ENCODE peak calls at places on chromosomes 16 and 17, in four cellular contexts. A is fibroblast of lung; S is CD8-positive, alpha-beta memory T cell; X is astrocyte of the cerebellum. W is an unnamed sample.

GRCh38 chr16:56722200-56722842 is 7.6 kb upstream of the NUP93 start:
- DNase-seq in S (no peak), A (no peak), X (no peak), W (no peak)

GRCh38 chr17:50564916-50565315 is 4.4 kb downstream of the CACNA1G start:
- DNase-seq in A (peak), S (no peak), X (no peak), W (no peak)

GRCh38 chr17:58991718-58992331 is 114.9 kb downstream of the TRIM37 start:
- DNase-seq in X (no peak), A (peak), S (no peak), W (no peak)

GRCh38 chr17:44074231-44074910 is 3.8 kb downstream of the G6PC3 start:
- DNase-seq in X (no peak), A (no peak), S (no peak), W (no peak)

GRCh38 chr16:77459534-77460412 is 24.9 kb upstream of the ADAMTS18 start:
- DNase-seq in A (no peak), S (no peak), X (no peak), W (no peak)

GRCh38 chr17:17103160-17103559 is 60.9 kb downstream of the MPRIP start:
- DNase-seq in S (no peak), X (no peak), A (no peak), W (no peak)

GRCh38 chr17:48294193-48294909 is 135.7 kb downstream of the SKAP1 start:
- DNase-seq in S (no peak), A (no peak), X (no peak), W (no peak)

GRCh38 chr16:83579027-83579426 is 228.8 kb upstream of the HSBP1 start:
- DNase-seq in X (no peak), S (no peak), A (no peak), W (no peak)

GRCh38 chr17:77507116-77507885 is 366.5 kb downstream of the SEC14L1 start:
- DNase-seq in A (no peak), X (no peak), S (no peak), W (no peak)

GRCh38 chr16:80536246-80536645 is 4.5 kb upstream of the DYNLRB2 start:
- DNase-seq in S (no peak), A (no peak), X (no peak), W (no peak)

GRCh38 chr16:85003076-85003475 is 8.3 kb downstream of the ZDHHC7 start:
- DNase-seq in X (no peak), A (no peak), S (no peak), W (no peak)

GRCh38 chr17:60361889-60362288 is 30.0 kb downstream of the USP32 start:
- DNase-seq in X (no peak), S (no peak), A (no peak), W (no peak)

GRCh38 chr17:43328650-43329049 is 70.1 kb upstream of the ARL4D start:
- DNase-seq in A (no peak), X (no peak), S (no peak), W (no peak)

GRCh38 chr16:28491080-28491969 is 549 bp downstream of the CLN3 start:
- DNase-seq in X (no peak), A (no peak), S (no peak), W (no peak)

GRCh38 chr16:74216319-74216718 is 80.3 kb upstream of the PSMD7 start:
- DNase-seq in S (no peak), A (peak), X (no peak), W (no peak)

GRCh38 chr16:17548825-17549224 is 78.1 kb upstream of the XYLT1 start:
- DNase-seq in A (no peak), S (no peak), X (no peak), W (no peak)

GRCh38 chr17:63699638-63700527 is at the start of gene LIMD2:
- DNase-seq in X (no peak), A (peak), S (peak), W (no peak)

GRCh38 chr17:21466550-21466949 is 90.4 kb downstream of the KCNJ12 start:
- DNase-seq in A (no peak), X (no peak), S (no peak), W (no peak)

GRCh38 chr16:75733305-75734141 is 7.2 kb upstream of the CPHXL start:
- DNase-seq in A (peak), X (peak), S (no peak), W (peak)

GRCh38 chr17:33142703-33143299 is 150.3 kb downstream of the ASIC2 start:
- DNase-seq in X (no peak), S (no peak), A (peak), W (no peak)

GRCh38 chr17:81429813-81430510 is 34.7 kb downstream of the BAHCC1 start:
- DNase-seq in S (no peak), X (no peak), A (no peak), W (no peak)

GRCh38 chr17:73023759-73024158 is 68.7 kb downstream of the SLC39A11 start:
- DNase-seq in A (no peak), S (no peak), X (no peak), W (no peak)

GRCh38 chr17:77186141-77186604 is 45.4 kb downstream of the SEC14L1 start:
- DNase-seq in X (no peak), S (no peak), A (no peak), W (no peak)

GRCh38 chr17:78051186-78051972 is 77.2 kb downstream of the TMC6 start:
- DNase-seq in S (no peak), X (no peak), A (no peak), W (no peak)

GRCh38 chr17:43713494-43714162 is 45.0 kb downstream of the SOST start:
- DNase-seq in A (peak), X (no peak), S (no peak), W (no peak)

GRCh38 chr17:48131216-48131824 is 23.8 kb downstream of the SNX11 start:
- DNase-seq in X (peak), A (peak), S (peak), W (peak)

GRCh38 chr16:30005341-30006094 is 5.3 kb downstream of the DOC2A start:
- DNase-seq in S (no peak), X (no peak), A (no peak), W (no peak)

GRCh38 chr17:50871369-50871768 is 5.2 kb upstream of the TOB1 start:
- DNase-seq in A (no peak), X (no peak), S (peak), W (no peak)

GRCh38 chr17:80920406-80920805 is 71.2 kb upstream of the CHMP6 start:
- DNase-seq in A (peak), S (no peak), X (no peak), W (no peak)

DNA sequence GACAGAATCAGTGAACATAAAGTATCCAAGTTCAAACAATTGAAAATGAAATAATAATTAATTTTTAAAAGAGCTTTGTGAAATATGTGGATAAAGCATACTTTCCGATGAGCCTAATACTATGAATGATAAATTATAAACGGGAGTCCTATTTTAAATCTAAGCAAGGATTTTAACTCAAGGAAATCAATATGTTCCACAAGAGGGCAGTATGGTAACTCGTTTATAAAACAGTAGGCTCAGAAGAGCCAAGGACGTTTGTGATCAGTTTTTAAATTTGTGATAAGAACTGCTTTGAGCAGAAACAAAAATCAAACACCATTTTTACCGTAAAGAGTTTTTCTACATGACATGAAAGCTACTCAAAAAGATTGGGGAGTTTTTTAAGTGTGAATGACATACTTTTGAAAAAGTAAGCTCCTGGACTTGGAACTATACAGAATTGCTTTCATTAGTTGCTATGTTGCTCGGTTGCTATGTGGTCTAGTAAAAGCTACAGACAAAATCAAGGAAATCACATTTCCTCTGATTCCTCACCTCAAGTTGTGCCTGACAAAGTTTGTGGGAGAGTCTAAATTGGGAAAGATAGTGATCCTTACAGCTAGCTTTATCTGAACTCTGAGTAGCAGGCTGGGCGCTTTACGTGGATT is 11.8 kb upstream of the TEKT1 start:
- DNase-seq in S (no peak), A (peak), X (peak), W (no peak)
- H3K4me3 ChIP-seq in S (no peak), A (no peak), X (no peak), W (no peak)

DNA sequence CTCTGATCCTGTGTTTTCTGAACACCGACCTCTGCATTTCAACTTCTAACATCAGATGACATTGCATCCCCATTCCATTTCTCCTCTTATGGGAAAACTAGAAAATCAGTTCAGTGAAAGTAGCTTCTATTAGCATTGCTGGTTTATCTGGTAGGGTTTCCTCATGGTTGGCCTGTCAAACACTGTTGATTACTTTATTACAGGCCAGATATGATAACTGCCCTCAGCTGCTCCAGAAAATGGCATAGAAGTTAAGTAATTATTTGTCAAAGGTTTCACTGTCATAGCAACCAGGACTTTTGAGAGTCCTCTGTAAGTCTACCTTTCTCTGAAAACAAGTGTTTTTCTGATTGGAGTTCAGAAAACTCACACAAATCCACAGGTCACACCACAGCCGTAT is 3.0 kb downstream of the GFOD2 start:
- DNase-seq in X (no peak), A (no peak), S (no peak), W (no peak)
- H3K4me3 ChIP-seq in X (no peak), A (no peak), S (no peak), W (no peak)

DNA sequence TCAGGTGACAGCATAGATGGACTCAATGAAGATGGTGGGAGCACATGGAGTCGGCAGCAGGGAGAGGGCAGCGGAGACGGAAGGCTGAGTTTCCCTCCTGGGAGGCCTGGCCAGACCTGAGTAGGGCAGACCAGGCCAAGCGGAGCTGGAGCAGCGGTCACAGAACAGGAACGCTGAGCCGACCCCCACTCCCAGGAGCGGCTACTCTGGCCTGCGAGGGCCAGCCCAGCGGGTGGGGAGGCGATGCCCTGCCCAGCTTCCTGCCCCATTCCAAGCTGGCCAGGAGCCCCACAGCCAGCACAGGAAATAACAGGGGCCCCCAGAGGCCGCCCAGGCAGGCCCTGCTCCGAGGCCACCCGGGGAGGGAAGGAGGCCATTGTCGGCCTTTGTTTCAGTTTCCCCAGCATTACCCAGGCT is 79.8 kb downstream of the ZNF423 start:
- DNase-seq in X (no peak), S (no peak), A (no peak), W (no peak)
- H3K4me3 ChIP-seq in X (no peak), S (no peak), A (no peak), W (no peak)

DNA sequence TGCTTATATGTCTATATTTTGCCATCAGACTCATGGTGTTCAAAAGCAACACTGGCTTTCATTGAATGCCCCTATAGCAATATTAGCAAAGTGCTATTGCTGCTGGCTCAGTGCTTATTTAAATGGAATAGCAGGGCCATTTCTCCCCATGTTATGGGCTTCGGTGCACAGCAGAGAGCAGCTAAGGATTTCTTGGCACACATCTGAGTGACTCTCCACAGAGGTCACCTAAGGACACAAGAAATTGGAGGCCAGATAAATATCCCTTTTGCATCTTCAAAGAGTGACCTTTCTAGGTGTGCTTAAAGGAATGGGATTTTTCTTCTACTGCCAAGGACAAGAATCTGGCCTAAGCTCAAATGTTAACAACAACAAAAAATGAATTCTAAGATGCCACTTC is 751.8 kb downstream of the CDH11 start:
- DNase-seq in X (no peak), S (no peak), A (no peak), W (no peak)
- H3K4me3 ChIP-seq in X (no peak), S (no peak), A (no peak), W (no peak)

DNA sequence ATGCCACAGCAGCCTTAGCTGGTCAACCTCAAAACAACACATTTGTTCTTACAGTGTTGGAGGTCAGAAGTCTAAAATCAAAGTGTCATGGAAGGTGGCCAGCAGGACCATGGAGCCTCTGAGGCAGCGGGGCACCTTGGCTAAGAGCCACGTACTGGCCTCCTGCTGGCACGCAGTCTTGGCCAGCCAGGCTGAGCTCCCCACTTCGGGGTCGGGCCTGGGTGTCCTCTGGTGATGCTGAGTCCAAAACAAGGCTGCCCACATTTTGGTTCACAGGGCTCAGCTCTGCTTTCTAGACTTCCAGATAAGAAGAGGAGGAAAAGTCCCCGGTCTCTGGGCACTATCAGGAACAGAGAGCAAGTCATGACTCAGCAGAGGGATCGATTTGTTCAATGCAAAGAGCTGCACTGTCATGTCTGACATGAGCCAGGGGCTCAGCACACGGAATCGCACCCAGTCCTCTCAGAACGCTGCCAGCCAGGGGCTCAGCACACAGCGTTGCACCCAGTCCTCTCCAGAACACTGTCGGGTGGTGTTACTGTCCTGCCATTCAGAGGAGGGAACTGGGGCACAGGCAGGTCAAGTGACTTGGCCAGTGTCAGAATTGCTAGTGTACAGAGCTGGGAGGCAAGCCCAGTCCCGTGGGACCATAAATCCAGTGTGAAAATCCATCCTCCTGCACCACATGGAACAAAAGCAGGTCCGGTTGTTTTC is 2.5 kb downstream of the LGALS9 start:
- DNase-seq in X (no peak), A (no peak), S (no peak), W (no peak)
- H3K4me3 ChIP-seq in X (no peak), A (no peak), S (no peak), W (no peak)

W was measured in AG04450.